ENCODE peak calls at places on chromosome 21, in eight cellular contexts. One of them, this sample, is unnamed.

GRCh38 chr21:33374080-33374873 is 28.9 kb upstream of the IFNGR2 start:
- DNase-seq in stomach: peak
- DNase-seq in HL-60: peak
- DNase-seq in bronchial epithelial cell: peak
- DNase-seq in NB4: peak
- DNase-seq in heart left ventricle: no peak
- DNase-seq in GM12864: peak
- DNase-seq in fibroblast of lung: peak
- DNase-seq in this sample: no peak

GRCh38 chr21:34020005-34020847 is 53.2 kb upstream of the MRPS6 start:
- DNase-seq in stomach: no peak
- DNase-seq in HL-60: peak
- DNase-seq in bronchial epithelial cell: no peak
- DNase-seq in NB4: peak
- DNase-seq in heart left ventricle: peak
- DNase-seq in GM12864: peak
- DNase-seq in fibroblast of lung: peak
- DNase-seq in this sample: no peak

GRCh38 chr21:45102391-45102932 is 28.1 kb downstream of the ADARB1 start:
- DNase-seq in stomach: peak
- DNase-seq in HL-60: no peak
- DNase-seq in bronchial epithelial cell: peak
- DNase-seq in NB4: no peak
- DNase-seq in heart left ventricle: no peak
- DNase-seq in GM12864: no peak
- DNase-seq in fibroblast of lung: peak
- DNase-seq in this sample: peak

GRCh38 chr21:25191141-25191540 is 416.1 kb downstream of the MRPL39 start:
- DNase-seq in stomach: no peak
- DNase-seq in HL-60: no peak
- DNase-seq in bronchial epithelial cell: no peak
- DNase-seq in NB4: no peak
- DNase-seq in heart left ventricle: no peak
- DNase-seq in GM12864: peak
- DNase-seq in fibroblast of lung: peak
- DNase-seq in this sample: no peak

GRCh38 chr21:45624356-45624854 is 19.1 kb upstream of the PCBP3 start:
- DNase-seq in stomach: no peak
- DNase-seq in HL-60: no peak
- DNase-seq in bronchial epithelial cell: no peak
- DNase-seq in NB4: no peak
- DNase-seq in heart left ventricle: no peak
- DNase-seq in GM12864: no peak
- DNase-seq in fibroblast of lung: no peak
- DNase-seq in this sample: no peak

GRCh38 chr21:35063428-35064172 is 14.5 kb upstream of the RUNX1 start:
- DNase-seq in stomach: no peak
- DNase-seq in HL-60: no peak
- DNase-seq in bronchial epithelial cell: peak
- DNase-seq in NB4: no peak
- DNase-seq in heart left ventricle: no peak
- DNase-seq in GM12864: no peak
- DNase-seq in fibroblast of lung: no peak
- DNase-seq in this sample: no peak

GRCh38 chr21:32525282-32525681 is 60.0 kb downstream of the TCP10L start:
- DNase-seq in stomach: no peak
- DNase-seq in HL-60: no peak
- DNase-seq in bronchial epithelial cell: no peak
- DNase-seq in NB4: no peak
- DNase-seq in heart left ventricle: no peak
- DNase-seq in GM12864: no peak
- DNase-seq in fibroblast of lung: no peak
- DNase-seq in this sample: no peak

GRCh38 chr21:17491716-17492414 is 21.0 kb upstream of the CXADR start:
- DNase-seq in stomach: no peak
- DNase-seq in HL-60: peak
- DNase-seq in bronchial epithelial cell: peak
- DNase-seq in NB4: peak
- DNase-seq in heart left ventricle: peak
- DNase-seq in GM12864: no peak
- DNase-seq in fibroblast of lung: peak
- DNase-seq in this sample: peak

GRCh38 chr21:42084079-42084478 is 13.0 kb downstream of the UMODL1 start:
- DNase-seq in stomach: no peak
- DNase-seq in HL-60: no peak
- DNase-seq in bronchial epithelial cell: no peak
- DNase-seq in NB4: no peak
- DNase-seq in heart left ventricle: no peak
- DNase-seq in GM12864: no peak
- DNase-seq in fibroblast of lung: no peak
- DNase-seq in this sample: no peak

GRCh38 chr21:45123440-45123839 is 49.1 kb downstream of the ADARB1 start:
- DNase-seq in stomach: no peak
- DNase-seq in HL-60: no peak
- DNase-seq in bronchial epithelial cell: no peak
- DNase-seq in NB4: no peak
- DNase-seq in heart left ventricle: no peak
- DNase-seq in GM12864: no peak
- DNase-seq in fibroblast of lung: no peak
- DNase-seq in this sample: no peak

GRCh38 chr21:37128069-37128468 is 55.0 kb downstream of the TTC3 start:
- DNase-seq in stomach: no peak
- DNase-seq in HL-60: no peak
- DNase-seq in bronchial epithelial cell: peak
- DNase-seq in NB4: no peak
- DNase-seq in heart left ventricle: no peak
- DNase-seq in GM12864: no peak
- DNase-seq in fibroblast of lung: peak
- DNase-seq in this sample: no peak

GRCh38 chr21:33968082-33968997 is 52.7 kb upstream of the ATP5PO start:
- DNase-seq in stomach: no peak
- DNase-seq in HL-60: no peak
- DNase-seq in bronchial epithelial cell: peak
- DNase-seq in NB4: peak
- DNase-seq in heart left ventricle: no peak
- DNase-seq in GM12864: no peak
- DNase-seq in fibroblast of lung: peak
- DNase-seq in this sample: no peak

GRCh38 chr21:45405271-45405818 is 380 bp downstream of the COL18A1 start:
- DNase-seq in stomach: no peak
- DNase-seq in HL-60: no peak
- DNase-seq in bronchial epithelial cell: no peak
- DNase-seq in NB4: no peak
- DNase-seq in heart left ventricle: peak
- DNase-seq in GM12864: no peak
- DNase-seq in fibroblast of lung: peak
- DNase-seq in this sample: no peak

GRCh38 chr21:45327458-45328197 is 39.9 kb upstream of the POFUT2 start:
- DNase-seq in stomach: no peak
- DNase-seq in HL-60: no peak
- DNase-seq in bronchial epithelial cell: no peak
- DNase-seq in NB4: no peak
- DNase-seq in heart left ventricle: peak
- DNase-seq in GM12864: no peak
- DNase-seq in fibroblast of lung: no peak
- DNase-seq in this sample: no peak

GRCh38 chr21:28419110-28419509 is 573.6 kb downstream of the LTN1 start:
- DNase-seq in stomach: no peak
- DNase-seq in HL-60: no peak
- DNase-seq in bronchial epithelial cell: no peak
- DNase-seq in NB4: no peak
- DNase-seq in heart left ventricle: no peak
- DNase-seq in GM12864: no peak
- DNase-seq in fibroblast of lung: peak
- DNase-seq in this sample: no peak

GRCh38 chr21:29961291-29962027 is 21.7 kb upstream of the GRIK1 start:
- DNase-seq in stomach: no peak
- DNase-seq in HL-60: no peak
- DNase-seq in bronchial epithelial cell: no peak
- DNase-seq in NB4: no peak
- DNase-seq in heart left ventricle: no peak
- DNase-seq in GM12864: no peak
- DNase-seq in fibroblast of lung: no peak
- DNase-seq in this sample: no peak
- TF ChIP-seq CTCF in stomach: no peak
- TF ChIP-seq CTCF in HL-60: no peak
- TF ChIP-seq CTCF in bronchial epithelial cell: no peak
- TF ChIP-seq CTCF in NB4: no peak
- TF ChIP-seq CTCF in heart left ventricle: no peak
- TF ChIP-seq CTCF in GM12864: no peak
- TF ChIP-seq CTCF in fibroblast of lung: no peak
- TF ChIP-seq CTCF in this sample: no peak

GRCh38 chr21:15221799-15222386 is 157.1 kb upstream of the NRIP1 start:
- DNase-seq in stomach: no peak
- DNase-seq in HL-60: peak
- DNase-seq in bronchial epithelial cell: peak
- DNase-seq in NB4: peak
- DNase-seq in heart left ventricle: peak
- DNase-seq in GM12864: peak
- DNase-seq in fibroblast of lung: peak
- DNase-seq in this sample: no peak

GRCh38 chr21:15222711-15223110 is 157.9 kb upstream of the NRIP1 start:
- DNase-seq in stomach: no peak
- DNase-seq in HL-60: no peak
- DNase-seq in bronchial epithelial cell: peak
- DNase-seq in NB4: no peak
- DNase-seq in heart left ventricle: no peak
- DNase-seq in GM12864: no peak
- DNase-seq in fibroblast of lung: no peak
- DNase-seq in this sample: no peak

GRCh38 chr21:15224346-15225086 is 159.7 kb upstream of the NRIP1 start:
- DNase-seq in stomach: no peak
- DNase-seq in HL-60: no peak
- DNase-seq in bronchial epithelial cell: peak
- DNase-seq in NB4: no peak
- DNase-seq in heart left ventricle: no peak
- DNase-seq in GM12864: no peak
- DNase-seq in fibroblast of lung: peak
- DNase-seq in this sample: peak

DNA sequence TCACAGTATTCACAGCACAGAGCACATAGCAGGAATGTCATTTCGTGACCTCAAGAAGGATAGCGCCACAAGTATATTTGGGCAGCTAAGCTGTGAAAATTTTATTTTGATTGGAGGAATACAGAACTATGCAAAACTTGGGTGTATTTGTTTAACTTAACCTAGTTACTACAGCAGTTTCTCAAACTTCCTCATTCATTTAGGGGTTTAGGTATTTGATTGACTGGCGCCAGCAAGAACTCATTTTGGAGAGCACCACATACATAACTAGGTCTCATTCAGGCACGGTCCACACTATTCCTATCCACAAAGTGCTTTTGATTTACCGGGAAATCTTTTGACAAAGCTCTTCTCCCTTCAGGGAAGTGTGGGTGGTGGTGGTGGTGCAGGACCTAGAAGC is 155.1 kb upstream of the NRIP1 start:
- DNase-seq in stomach: no peak
- DNase-seq in HL-60: no peak
- DNase-seq in bronchial epithelial cell: no peak
- DNase-seq in NB4: no peak
- DNase-seq in heart left ventricle: no peak
- DNase-seq in GM12864: no peak
- DNase-seq in fibroblast of lung: no peak
- DNase-seq in this sample: no peak
- H3K4me3 ChIP-seq in stomach: no peak
- H3K4me3 ChIP-seq in HL-60: no peak
- H3K4me3 ChIP-seq in bronchial epithelial cell: no peak
- H3K4me3 ChIP-seq in NB4: no peak
- H3K4me3 ChIP-seq in heart left ventricle: no peak
- H3K4me3 ChIP-seq in GM12864: no peak
- H3K4me3 ChIP-seq in fibroblast of lung: no peak
- H3K4me3 ChIP-seq in this sample: no peak

DNA sequence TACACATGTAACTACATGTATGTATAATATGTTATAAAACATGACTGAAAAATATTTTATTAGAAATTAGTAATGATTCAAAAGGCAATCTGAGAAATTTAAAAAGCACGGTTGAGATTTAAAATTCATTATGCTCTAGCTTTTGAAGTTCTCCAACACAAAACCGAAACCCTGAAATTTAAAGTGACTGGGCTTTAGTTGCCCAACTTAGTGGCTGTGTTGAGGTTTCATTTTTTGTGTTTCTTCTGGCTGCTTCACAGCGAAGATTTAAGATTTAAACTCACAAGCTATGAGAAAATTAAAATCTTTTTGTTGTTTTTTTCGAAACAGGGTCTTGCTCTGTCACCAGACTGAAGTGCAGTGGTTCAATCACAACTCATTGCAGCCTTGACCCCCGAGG is 1058.7 kb downstream of the NCAM2 start:
- DNase-seq in stomach: no peak
- DNase-seq in HL-60: no peak
- DNase-seq in bronchial epithelial cell: no peak
- DNase-seq in NB4: no peak
- DNase-seq in heart left ventricle: no peak
- DNase-seq in GM12864: no peak
- DNase-seq in fibroblast of lung: no peak
- DNase-seq in this sample: no peak
- TF ChIP-seq CTCF in stomach: no peak
- TF ChIP-seq CTCF in HL-60: no peak
- TF ChIP-seq CTCF in bronchial epithelial cell: no peak
- TF ChIP-seq CTCF in NB4: no peak
- TF ChIP-seq CTCF in heart left ventricle: no peak
- TF ChIP-seq CTCF in GM12864: no peak
- TF ChIP-seq CTCF in fibroblast of lung: no peak
- TF ChIP-seq CTCF in this sample: no peak

GRCh38 chr21:38813554-38813953 is 7.8 kb downstream of the ETS2 start:
- DNase-seq in stomach: no peak
- DNase-seq in HL-60: no peak
- DNase-seq in bronchial epithelial cell: no peak
- DNase-seq in NB4: no peak
- DNase-seq in heart left ventricle: no peak
- DNase-seq in GM12864: no peak
- DNase-seq in fibroblast of lung: peak
- DNase-seq in this sample: no peak
- H3K4me3 ChIP-seq in stomach: no peak
- H3K4me3 ChIP-seq in HL-60: no peak
- H3K4me3 ChIP-seq in bronchial epithelial cell: no peak
- H3K4me3 ChIP-seq in NB4: no peak
- H3K4me3 ChIP-seq in heart left ventricle: no peak
- H3K4me3 ChIP-seq in GM12864: no peak
- H3K4me3 ChIP-seq in fibroblast of lung: no peak
- H3K4me3 ChIP-seq in this sample: no peak

GRCh38 chr21:30269803-30270530 is 12.8 kb downstream of the KRTAP24-1 start:
- DNase-seq in stomach: no peak
- DNase-seq in HL-60: no peak
- DNase-seq in bronchial epithelial cell: no peak
- DNase-seq in NB4: no peak
- DNase-seq in heart left ventricle: no peak
- DNase-seq in GM12864: no peak
- DNase-seq in fibroblast of lung: no peak
- DNase-seq in this sample: no peak

GRCh38 chr21:30268608-30269197 is 14.0 kb downstream of the KRTAP24-1 start:
- DNase-seq in stomach: no peak
- DNase-seq in HL-60: peak
- DNase-seq in bronchial epithelial cell: peak
- DNase-seq in NB4: peak
- DNase-seq in heart left ventricle: no peak
- DNase-seq in GM12864: no peak
- DNase-seq in fibroblast of lung: no peak
- DNase-seq in this sample: no peak
- TF ChIP-seq CTCF in stomach: no peak
- TF ChIP-seq CTCF in HL-60: peak
- TF ChIP-seq CTCF in bronchial epithelial cell: peak
- TF ChIP-seq CTCF in NB4: peak
- TF ChIP-seq CTCF in heart left ventricle: no peak
- TF ChIP-seq CTCF in GM12864: peak
- TF ChIP-seq CTCF in fibroblast of lung: no peak
- TF ChIP-seq CTCF in this sample: no peak

This sample was measured in AG09309.